ENCODE peak calls at places on chromosomes 5 and 9, in four cellular contexts. Z is hippocampal formation; V is natural killer cell treated with Interleukin-12 subunit alpha and Interleukin-12 subunit beta and Interleukin-15 and Interleukin-18, amount 100 ng/mL, for 72 hours; R is SJSA1. A is an unnamed sample.
A peak's percentile ranks its signal among the peaks of the same experiment; 100 is the strongest.

GRCh38 chr5:160359816-160360215 is 10.6 kb downstream of the C1QTNF2 start:
- DNase-seq in V (no peak), Z (no peak), R (no peak), A (no peak)

GRCh38 chr9:112487008-112487798 is 576 bp downstream of the KIAA1958 start:
- DNase-seq in Z (peak; percentile 43), R (peak; percentile 33), V (peak; percentile 65), A (no peak)

GRCh38 chr5:88952344-88952743 is 69.4 kb upstream of the MEF2C start:
- DNase-seq in Z (no peak), R (no peak), V (no peak), A (no peak)

GRCh38 chr5:2886531-2886930 is 135.1 kb upstream of the IRX2 start:
- DNase-seq in R (no peak), Z (no peak), V (no peak), A (no peak)

GRCh38 chr5:39148983-39149534 is 70.3 kb downstream of the FYB1 start:
- DNase-seq in R (peak; percentile 27), Z (no peak), V (no peak), A (no peak)

GRCh38 chr5:178895615-178896571 is at the start of gene ZFP2:
- DNase-seq in V (no peak), R (peak; percentile 26), Z (peak; percentile 70), A (no peak)

GRCh38 chr5:143147918-143148317 is 255.6 kb downstream of the NR3C1 start:
- DNase-seq in Z (no peak), R (no peak), V (no peak), A (no peak)

GRCh38 chr9:31210982-31211570 is 1173.4 kb upstream of the ACO1 start:
- DNase-seq in V (no peak), R (no peak), Z (no peak), A (no peak)

GRCh38 chr5:66595877-66596790 is at the start of gene MAST4:
- DNase-seq in V (peak; percentile 75), Z (peak; percentile 62), R (peak; percentile 74), A (peak; percentile 54)

GRCh38 chr5:1727571-1727970 is 72.1 kb downstream of the MRPL36 start:
- DNase-seq in R (no peak), V (peak; percentile 38), Z (no peak), A (peak; percentile 16)

GRCh38 chr5:64164166-64164565 is 1.5 kb upstream of the RNF180 start:
- DNase-seq in R (no peak), Z (no peak), V (no peak), A (no peak)

GRCh38 chr5:179146277-179146676 is 86.1 kb downstream of the ZNF354C start:
- DNase-seq in R (no peak), Z (no peak), V (no peak), A (no peak)

GRCh38 chr5:33810491-33811120 is 81.2 kb downstream of the ADAMTS12 start:
- DNase-seq in Z (no peak), V (no peak), R (peak; percentile 4), A (no peak)

GRCh38 chr5:43573058-43573457 is 16.2 kb upstream of the PAIP1 start:
- DNase-seq in R (no peak), V (no peak), Z (no peak), A (no peak)

GRCh38 chr5:149552038-149552494 is 827 bp upstream of the CSNK1A1 start:
- DNase-seq in Z (no peak), R (no peak), V (no peak), A (no peak)

GRCh38 chr5:159581502-159582249 is 251.4 kb upstream of the IL12B start:
- DNase-seq in R (peak; percentile 70), V (no peak), Z (no peak), A (no peak)

GRCh38 chr9:121326130-121326838 is 43.8 kb downstream of the STOM start:
- DNase-seq in Z (no peak), V (no peak), R (peak; percentile 96), A (no peak)

GRCh38 chr5:73412597-73412988 is 36.0 kb downstream of the FOXD1 start:
- DNase-seq in R (peak; percentile 61), V (no peak), Z (no peak), A (no peak)

GRCh38 chr5:144484124-144484897 is 313.6 kb downstream of the KCTD16 start:
- DNase-seq in Z (no peak), R (peak; percentile 50), V (no peak), A (no peak)

GRCh38 chr5:68251804-68252648 is 36.5 kb downstream of the PIK3R1 start:
- DNase-seq in V (no peak), R (no peak), Z (peak; percentile 30), A (no peak)

GRCh38 chr5:105953616-105954015 is 1717.1 kb downstream of the EFNA5 start:
- DNase-seq in R (no peak), V (no peak), Z (no peak), A (no peak)

GRCh38 chr5:66299463-66299862 is 155.4 kb downstream of the SREK1 start:
- DNase-seq in Z (no peak), V (no peak), R (no peak), A (no peak)

GRCh38 chr5:149869266-149869875 is 75.2 kb downstream of the PDE6A start:
- DNase-seq in V (no peak), Z (no peak), R (no peak), A (no peak)

GRCh38 chr5:124692324-124692723 is 54.1 kb downstream of the ZNF608 start:
- DNase-seq in R (peak; percentile 85), V (no peak), Z (no peak), A (no peak)

GRCh38 chr5:6758706-6759105 is 45.5 kb downstream of the TENT4A start:
- DNase-seq in Z (no peak), R (no peak), V (no peak), A (no peak)

GRCh38 chr9:80796662-80797426 is 892.5 kb downstream of the TLE1 start:
- DNase-seq in V (no peak), R (no peak), Z (no peak), A (no peak)

GRCh38 chr9:78542491-78543175 is 245.7 kb downstream of the PSAT1 start:
- DNase-seq in R (no peak), V (no peak), Z (no peak), A (no peak)

GRCh38 chr9:110427497-110428104 is 89.9 kb upstream of the TXNDC8 start:
- DNase-seq in Z (peak; percentile 17), V (no peak), R (no peak), A (no peak)

A was measured in CD14-positive monocyte.